ENCODE peak calls at places on chromosomes 4 and X, in four cellular contexts. One of them, this sample, is unnamed.

GRCh38 chrX:8803326-8803725 is 2.1 kb upstream of the FAM9A start:
- DNase-seq in K562: no peak
- DNase-seq in HepG2: no peak
- DNase-seq in H1: no peak
- DNase-seq in this sample: no peak

GRCh38 chr4:27910227-27910626 is 1049.6 kb downstream of the STIM2 start:
- DNase-seq in K562: no peak
- DNase-seq in HepG2: no peak
- DNase-seq in H1: no peak
- DNase-seq in this sample: no peak

GRCh38 chr4:88015659-88016295 is 8.3 kb downstream of the PKD2 start:
- DNase-seq in K562: no peak
- DNase-seq in HepG2: no peak
- DNase-seq in H1: no peak
- DNase-seq in this sample: no peak

GRCh38 chr4:19711871-19712270 is 539.8 kb upstream of the SLIT2 start:
- DNase-seq in K562: no peak
- DNase-seq in HepG2: no peak
- DNase-seq in H1: no peak
- DNase-seq in this sample: no peak

GRCh38 chrX:155266446-155266845 is 2.2 kb upstream of the RAB39B start:
- DNase-seq in K562: no peak
- DNase-seq in HepG2: no peak
- DNase-seq in H1: no peak
- DNase-seq in this sample: no peak

GRCh38 chr4:69134471-69134870 is 38.2 kb downstream of the UGT2B7 start:
- DNase-seq in K562: no peak
- DNase-seq in HepG2: no peak
- DNase-seq in H1: no peak
- DNase-seq in this sample: no peak

GRCh38 chr4:61520688-61521160 is 320.6 kb downstream of the ADGRL3 start:
- DNase-seq in K562: no peak
- DNase-seq in HepG2: no peak
- DNase-seq in H1: no peak
- DNase-seq in this sample: no peak

GRCh38 chr4:107760281-107760947 is 40.4 kb upstream of the PAPSS1 start:
- DNase-seq in K562: peak
- DNase-seq in HepG2: peak
- DNase-seq in H1: no peak
- DNase-seq in this sample: no peak

GRCh38 chr4:108465886-108466491 is 154.4 kb upstream of the RPL34 start:
- DNase-seq in K562: no peak
- DNase-seq in HepG2: no peak
- DNase-seq in H1: no peak
- DNase-seq in this sample: no peak

GRCh38 chr4:158771776-158772175 is 3.0 kb downstream of the FNIP2 start:
- DNase-seq in K562: no peak
- DNase-seq in HepG2: no peak
- DNase-seq in H1: no peak
- DNase-seq in this sample: no peak

GRCh38 chrX:101219116-101219839 is at the start of gene DRP2:
- DNase-seq in K562: no peak
- DNase-seq in HepG2: no peak
- DNase-seq in H1: peak
- DNase-seq in this sample: no peak

GRCh38 chrX:1223253-1223621 is 10.8 kb upstream of the CRLF2 start:
- DNase-seq in K562: no peak
- DNase-seq in HepG2: no peak
- DNase-seq in H1: no peak
- DNase-seq in this sample: no peak

GRCh38 chrX:10477525-10477924 is 142.9 kb downstream of the MID1 start:
- DNase-seq in K562: no peak
- DNase-seq in HepG2: peak
- DNase-seq in H1: no peak
- DNase-seq in this sample: no peak

GRCh38 chr4:105951198-105951597 is 55.9 kb downstream of the NPNT start:
- DNase-seq in K562: no peak
- DNase-seq in HepG2: no peak
- DNase-seq in H1: no peak
- DNase-seq in this sample: no peak

GRCh38 chr4:102780476-102781144 is 19.8 kb upstream of the MANBA start:
- DNase-seq in K562: peak
- DNase-seq in HepG2: peak
- DNase-seq in H1: no peak
- DNase-seq in this sample: no peak

GRCh38 chr4:128653514-128654420 is 155.7 kb upstream of the JADE1 start:
- DNase-seq in K562: no peak
- DNase-seq in HepG2: no peak
- DNase-seq in H1: no peak
- DNase-seq in this sample: no peak

DNA sequence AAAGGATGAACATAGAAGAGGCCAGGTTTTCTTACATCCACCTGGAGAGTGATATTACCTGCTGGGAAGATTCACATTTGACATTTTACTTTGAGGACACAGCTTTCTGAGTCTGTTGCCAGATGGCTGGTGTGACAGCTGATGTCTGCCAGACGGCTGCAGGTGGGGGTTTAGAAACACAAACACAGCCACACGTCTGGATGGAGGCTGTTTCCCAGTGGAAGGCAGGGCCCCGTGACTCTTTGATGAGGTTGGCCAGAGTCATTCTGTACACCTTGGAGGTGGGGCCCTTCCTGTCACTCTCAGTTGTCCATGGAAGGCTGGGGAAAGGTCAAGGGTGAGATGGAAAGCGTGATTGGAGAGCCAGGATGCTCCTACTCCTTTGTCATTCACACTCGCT is 114.3 kb downstream of the PSAPL1 start:
- DNase-seq in K562: no peak
- DNase-seq in HepG2: no peak
- DNase-seq in H1: no peak
- DNase-seq in this sample: no peak
- TF ChIP-seq JUN in K562: no peak
- TF ChIP-seq JUN in HepG2: no peak
- TF ChIP-seq JUN in H1: no peak
- TF ChIP-seq JUN in this sample: no peak

GRCh38 chr4:104795264-104795934 is 300.7 kb upstream of the CXXC4 start:
- DNase-seq in K562: no peak
- DNase-seq in HepG2: no peak
- DNase-seq in H1: no peak
- DNase-seq in this sample: no peak
- TF ChIP-seq ATF2 in K562: no peak
- TF ChIP-seq ATF2 in HepG2: no peak
- TF ChIP-seq ATF2 in H1: no peak
- TF ChIP-seq ATF2 in this sample: no peak

GRCh38 chrX:112913807-112914206 is 73.2 kb upstream of the AMOT start:
- DNase-seq in K562: no peak
- DNase-seq in HepG2: no peak
- DNase-seq in H1: no peak
- DNase-seq in this sample: no peak

GRCh38 chrX:112910418-112910817 is 69.8 kb upstream of the AMOT start:
- DNase-seq in K562: no peak
- DNase-seq in HepG2: no peak
- DNase-seq in H1: no peak
- DNase-seq in this sample: no peak
- TF ChIP-seq CTCF in K562: no peak
- TF ChIP-seq CTCF in HepG2: no peak
- TF ChIP-seq CTCF in H1: no peak
- TF ChIP-seq CTCF in this sample: no peak

DNA sequence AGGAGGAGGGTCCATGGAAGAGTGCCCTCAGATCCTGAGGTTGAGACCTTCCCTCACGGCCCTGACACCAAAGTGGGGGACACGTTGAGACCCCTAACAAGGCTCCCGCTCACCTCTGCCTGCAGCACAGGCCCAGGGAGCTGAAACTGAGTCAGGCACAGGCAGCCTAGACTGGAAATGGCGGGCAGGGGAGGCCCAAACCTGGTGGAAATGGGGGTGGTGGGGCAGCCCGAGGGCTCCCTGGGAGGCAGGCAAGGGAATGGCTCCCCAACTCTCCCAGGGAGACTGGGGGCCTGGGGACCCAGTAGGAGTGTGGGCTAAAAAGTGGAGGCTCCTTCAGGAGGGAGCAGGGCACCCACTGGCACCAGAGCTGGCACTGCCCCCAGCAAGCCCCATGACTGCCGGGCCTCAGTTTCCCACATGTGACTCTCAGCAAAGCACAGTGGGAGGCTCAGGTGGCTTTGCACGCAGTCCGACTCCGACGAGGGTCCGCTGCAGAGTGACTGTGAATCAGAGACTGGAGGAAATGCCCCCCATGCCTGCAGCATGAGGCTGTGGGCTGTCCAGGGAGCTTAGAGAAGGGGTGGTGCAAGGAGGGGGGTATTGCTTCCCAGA is 5.9 kb downstream of the NKX1-1 start:
- DNase-seq in K562: no peak
- DNase-seq in HepG2: no peak
- DNase-seq in H1: no peak
- DNase-seq in this sample: no peak
- TF ChIP-seq JUN in K562: no peak
- TF ChIP-seq JUN in HepG2: no peak
- TF ChIP-seq JUN in H1: no peak
- TF ChIP-seq JUN in this sample: no peak

GRCh38 chr4:155758500-155759371 is at the start of gene GUCY1B1:
- DNase-seq in K562: peak
- DNase-seq in HepG2: no peak
- DNase-seq in H1: peak
- DNase-seq in this sample: peak
- TF ChIP-seq ATF2 in K562: no peak
- TF ChIP-seq ATF2 in HepG2: no peak
- TF ChIP-seq ATF2 in H1: no peak
- TF ChIP-seq ATF2 in this sample: no peak

GRCh38 chrX:21933077-21933476 is 7.4 kb upstream of the SMS start:
- DNase-seq in K562: peak
- DNase-seq in HepG2: no peak
- DNase-seq in H1: peak
- DNase-seq in this sample: peak
- TF ChIP-seq CTCF in K562: peak
- TF ChIP-seq CTCF in HepG2: no peak
- TF ChIP-seq CTCF in H1: peak
- TF ChIP-seq CTCF in this sample: no peak

DNA sequence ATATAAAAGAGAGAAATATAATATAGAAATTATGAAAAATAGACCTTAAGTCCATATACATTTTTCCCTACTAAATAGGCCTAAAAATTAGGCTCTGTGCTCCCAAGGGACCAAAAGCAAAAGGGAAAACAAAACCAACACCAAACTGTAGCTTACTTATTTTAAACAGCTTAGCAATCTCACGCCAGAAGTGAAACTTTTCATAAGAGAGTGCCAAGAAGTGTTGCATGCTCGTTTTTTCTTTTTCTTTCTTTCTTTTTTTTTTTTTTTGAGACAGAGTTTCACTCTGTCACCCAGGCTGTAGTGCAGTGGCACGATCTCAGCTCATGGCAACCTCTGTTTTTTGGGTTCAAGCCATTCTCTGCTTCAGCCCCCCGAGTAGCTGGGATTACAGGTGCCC is 250.4 kb downstream of the TMA16 start:
- DNase-seq in K562: no peak
- DNase-seq in HepG2: no peak
- DNase-seq in H1: no peak
- DNase-seq in this sample: no peak
- TF ChIP-seq JUN in K562: no peak
- TF ChIP-seq JUN in HepG2: no peak
- TF ChIP-seq JUN in H1: no peak
- TF ChIP-seq JUN in this sample: no peak

This sample was measured in WTC11.